ENCODE peak calls at places on chromosomes 13 and 19, in six cellular contexts. X is hepatocyte, G is transverse colon, A is lower lobe of right lung, N is endothelial cell of umbilical vein, P is heart right ventricle. V is an unnamed sample.
A peak's percentile ranks its signal among the peaks of the same experiment; 100 is the strongest.

GRCh38 chr19:3047307-3048189 is 14.7 kb downstream of the TLE5 start:
- DNase-seq in X (peak; percentile 93), G (peak; percentile 92), A (peak; percentile 84), N (peak; percentile 73), P (peak; percentile 74), V (peak; percentile 82)

GRCh38 chr19:17052439-17052838 is 22.8 kb downstream of the HAUS8 start:
- DNase-seq in X (peak; percentile 68), G (peak; percentile 64), A (no peak), N (peak; percentile 55), P (no peak), V (peak; percentile 48)

GRCh38 chr19:23799321-23799720 is 40.6 kb upstream of the ZNF681 start:
- DNase-seq in X (no peak), G (no peak), A (no peak), N (no peak), P (no peak), V (no peak)

GRCh38 chr19:22332924-22333323 is 46.7 kb downstream of the ZNF729 start:
- DNase-seq in X (no peak), G (no peak), A (no peak), N (no peak), P (no peak), V (no peak)

GRCh38 chr19:33365676-33366075 is 7.8 kb upstream of the CEBPG start:
- DNase-seq in X (peak; percentile 64), G (peak; percentile 57), A (no peak), N (no peak), P (no peak), V (no peak)

GRCh38 chr19:18282021-18282787 is 782 bp upstream of the JUND start:
- DNase-seq in X (no peak), G (no peak), A (no peak), N (peak; percentile 85), P (peak; percentile 50), V (no peak)

GRCh38 chr19:6292006-6292405 is 12.2 kb upstream of the MLLT1 start:
- DNase-seq in X (no peak), G (no peak), A (no peak), N (no peak), P (no peak), V (no peak)

GRCh38 chr13:44120814-44121505 is 241.3 kb downstream of the LACC1 start:
- DNase-seq in X (no peak), G (no peak), A (no peak), N (no peak), P (no peak), V (no peak)

GRCh38 chr13:23671367-23671766 is 101.2 kb downstream of the TNFRSF19 start:
- DNase-seq in X (no peak), G (no peak), A (no peak), N (no peak), P (no peak), V (no peak)

GRCh38 chr19:6066661-6067646 is 43.3 kb downstream of the RFX2 start:
- DNase-seq in X (peak; percentile 95), G (peak; percentile 91), A (peak; percentile 95), N (peak; percentile 99), P (peak; percentile 91), V (peak; percentile 85)

GRCh38 chr13:37621811-37622361 is 23.3 kb upstream of the POSTN start:
- DNase-seq in X (peak; percentile 31), G (no peak), A (no peak), N (no peak), P (no peak), V (no peak)

GRCh38 chr19:17766543-17767131 is 15.4 kb downstream of the FCHO1 start:
- DNase-seq in X (peak; percentile 92), G (peak; percentile 94), A (peak; percentile 90), N (peak; percentile 73), P (peak; percentile 81), V (peak; percentile 86)

GRCh38 chr13:111945086-111945485 is 121.9 kb upstream of the SOX1 start:
- DNase-seq in X (no peak), G (no peak), A (no peak), N (no peak), P (no peak), V (no peak)

GRCh38 chr13:30971575-30971974 is 39.1 kb downstream of the TEX26 start:
- DNase-seq in X (no peak), G (no peak), A (no peak), N (no peak), P (no peak), V (no peak)

GRCh38 chr13:95083758-95084157 is 217.5 kb downstream of the ABCC4 start:
- DNase-seq in X (no peak), G (no peak), A (no peak), N (peak; percentile 86), P (no peak), V (no peak)

GRCh38 chr13:37666036-37666435 is 67.5 kb upstream of the POSTN start:
- DNase-seq in X (no peak), G (no peak), A (no peak), N (no peak), P (no peak), V (no peak)

GRCh38 chr19:49852631-49853126 is 1.7 kb downstream of the PTOV1 start:
- DNase-seq in X (no peak), G (no peak), A (no peak), N (no peak), P (no peak), V (no peak)

GRCh38 chr13:95862401-95862800 is 185.5 kb downstream of the DNAJC3 start:
- DNase-seq in X (no peak), G (no peak), A (no peak), N (peak; percentile 13), P (no peak), V (no peak)

GRCh38 chr19:41616785-41617621 is 9.9 kb downstream of the CEACAM4 start:
- DNase-seq in X (peak; percentile 21), G (no peak), A (no peak), N (peak; percentile 19), P (no peak), V (peak; percentile 36)

GRCh38 chr13:104171132-104171531 is 1104.9 kb upstream of the SLC10A2 start:
- DNase-seq in X (peak; percentile 6), G (no peak), A (no peak), N (no peak), P (no peak), V (no peak)

GRCh38 chr19:41821003-41821735 is 23.3 kb downstream of the LYPD4 start:
- DNase-seq in X (peak; percentile 37), G (peak; percentile 41), A (peak; percentile 53), N (peak; percentile 53), P (no peak), V (peak; percentile 22)

GRCh38 chr13:95335667-95336066 is 34.4 kb upstream of the ABCC4 start:
- DNase-seq in X (no peak), G (no peak), A (no peak), N (no peak), P (no peak), V (no peak)

GRCh38 chr13:21719463-21719862 is 48.6 kb downstream of the FGF9 start:
- DNase-seq in X (no peak), G (no peak), A (no peak), N (no peak), P (no peak), V (no peak)

GRCh38 chr19:17327654-17328516 is 6.8 kb downstream of the ANO8 start:
- DNase-seq in X (peak; percentile 89), G (peak; percentile 89), A (peak; percentile 88), N (peak; percentile 52), P (no peak), V (peak; percentile 87)

GRCh38 chr19:39524495-39524894 is 8.2 kb downstream of the EID2B start:
- DNase-seq in X (peak; percentile 52), G (peak; percentile 34), A (no peak), N (no peak), P (no peak), V (no peak)

GRCh38 chr13:113166266-113166665 is 7.8 kb downstream of the PROZ start:
- DNase-seq in X (no peak), G (no peak), A (no peak), N (no peak), P (no peak), V (no peak)

GRCh38 chr19:38482496-38482895 is 49.0 kb downstream of the RYR1 start:
- DNase-seq in X (no peak), G (no peak), A (no peak), N (no peak), P (no peak), V (no peak)

GRCh38 chr19:38475176-38475575 is 41.7 kb downstream of the RYR1 start:
- DNase-seq in X (no peak), G (no peak), A (no peak), N (no peak), P (no peak), V (no peak)

GRCh38 chr19:38473201-38473600 is 39.7 kb downstream of the RYR1 start:
- DNase-seq in X (no peak), G (no peak), A (no peak), N (no peak), P (no peak), V (no peak)

GRCh38 chr19:38483016-38483630 is 49.6 kb downstream of the RYR1 start:
- DNase-seq in X (no peak), G (no peak), A (no peak), N (no peak), P (no peak), V (no peak)

GRCh38 chr19:38478273-38478971 is 44.9 kb downstream of the RYR1 start:
- DNase-seq in X (no peak), G (no peak), A (no peak), N (no peak), P (no peak), V (no peak)
- TF ChIP-seq CTCF in X (no peak), G (no peak), A (no peak), N (no peak), P (no peak), V (peak; percentile 38)

DNA sequence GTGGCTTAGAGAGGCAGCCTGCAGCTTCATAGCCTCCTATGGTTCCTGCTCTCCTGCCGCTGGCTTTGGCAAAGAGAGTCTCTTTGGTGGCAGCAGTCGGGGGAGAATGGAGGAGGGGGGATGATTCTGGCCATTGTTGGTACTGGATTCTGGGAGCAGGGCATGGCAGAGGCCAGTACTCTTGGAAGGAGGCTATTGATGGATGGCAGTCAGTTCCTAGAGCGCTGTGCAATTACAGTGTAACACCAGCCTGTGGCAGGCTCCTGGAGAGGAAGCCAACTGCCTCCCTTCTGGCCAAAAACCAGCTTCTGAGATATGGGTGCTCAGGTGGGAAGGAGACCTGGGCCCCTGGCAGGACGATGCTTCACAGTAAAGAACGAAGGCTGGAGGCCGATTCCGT is 47.9 kb upstream of the TMTC4 start:
- DNase-seq in X (no peak), G (no peak), A (no peak), N (no peak), P (no peak), V (no peak)
- TF ChIP-seq CTCF in X (no peak), G (no peak), A (no peak), N (no peak), P (no peak), V (no peak)

DNA sequence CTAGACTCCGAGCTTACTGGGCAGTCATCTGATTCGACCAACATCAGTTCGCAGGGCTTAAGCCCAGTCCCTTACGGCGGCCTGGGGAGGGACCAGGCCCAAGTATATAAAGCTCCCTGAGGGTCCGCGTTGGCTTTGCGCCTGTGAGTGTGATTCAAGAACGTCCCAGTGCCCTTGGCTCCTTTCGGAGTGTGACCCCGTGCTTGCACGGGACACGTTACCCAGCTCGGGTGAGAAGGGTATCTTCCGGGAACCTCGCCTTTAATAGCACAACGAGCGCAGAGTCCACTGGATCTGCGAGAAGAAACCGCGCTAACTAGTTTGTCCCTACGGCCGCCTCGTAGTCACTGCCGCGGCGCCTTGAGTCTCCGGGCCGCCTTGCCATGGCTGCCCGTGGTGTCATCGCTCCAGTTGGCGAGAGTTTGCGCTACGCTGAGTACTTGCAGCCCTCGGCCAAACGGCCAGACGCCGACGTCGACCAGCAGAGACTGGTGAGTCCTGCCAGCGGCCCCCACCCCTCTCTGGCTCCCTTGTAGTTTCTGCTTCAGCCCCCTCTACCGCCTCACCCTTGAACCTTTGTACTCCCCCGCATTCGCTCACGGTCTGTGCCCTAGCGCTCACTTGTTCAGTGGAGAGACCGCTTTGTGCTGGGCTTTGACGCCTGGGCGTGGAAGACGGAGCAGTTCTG is at the start of gene DNAJC15:
- DNase-seq in X (peak; percentile 14), G (peak; percentile 86), A (peak; percentile 92), N (peak; percentile 91), P (peak; percentile 86), V (peak; percentile 67)
- TF ChIP-seq CTCF in X (no peak), G (no peak), A (peak; percentile 28), N (no peak), P (peak; percentile 23), V (no peak)

GRCh38 chr13:110323172-110323851 is 16.2 kb downstream of the COL4A2 start:
- DNase-seq in X (no peak), G (no peak), A (no peak), N (no peak), P (no peak), V (no peak)
- TF ChIP-seq CTCF in X (no peak), G (no peak), A (no peak), N (no peak), P (no peak), V (no peak)